ENCODE peak calls at places on chromosome 1, in five cellular contexts. S, V, N, F and X are unnamed samples.

GRCh38 chr1:38138498-38139233 is 92.1 kb upstream of the POU3F1 start:
- DNase-seq in F (no peak), S (no peak), V (no peak), N (peak), X (peak)

GRCh38 chr1:21921100-21921875 is 15.8 kb downstream of the HSPG2 start:
- DNase-seq in V (no peak), S (no peak), F (no peak), N (peak), X (no peak)

GRCh38 chr1:6262570-6263420 is 1.9 kb upstream of the GPR153 start:
- DNase-seq in N (no peak), F (no peak), V (no peak), S (no peak), X (no peak)

GRCh38 chr1:217674330-217674729 is 43.2 kb downstream of the SPATA17 start:
- DNase-seq in S (no peak), V (no peak), N (no peak), F (no peak), X (no peak)

GRCh38 chr1:204102029-204102611 is 29.2 kb downstream of the SOX13 start:
- DNase-seq in S (no peak), N (peak), F (no peak), V (no peak), X (no peak)

GRCh38 chr1:38891753-38892152 is 10.4 kb upstream of the GJA9 start:
- DNase-seq in N (peak), V (peak), F (no peak), S (peak), X (peak)

GRCh38 chr1:184632415-184633175 is 122.1 kb downstream of the EDEM3 start:
- DNase-seq in V (no peak), S (no peak), N (no peak), F (no peak), X (no peak)

GRCh38 chr1:31180338-31180737 is 59.3 kb downstream of the NKAIN1 start:
- DNase-seq in S (no peak), N (no peak), F (no peak), V (no peak), X (no peak)

GRCh38 chr1:117613249-117613968 is 7.6 kb downstream of the TENT5C start:
- DNase-seq in N (no peak), V (peak), F (no peak), S (no peak), X (no peak)

GRCh38 chr1:156347337-156347736 is 9.0 kb downstream of the TSACC start:
- DNase-seq in N (no peak), F (no peak), S (no peak), V (no peak), X (no peak)

GRCh38 chr1:62386351-62387121 is 50.3 kb upstream of the USP1 start:
- DNase-seq in S (no peak), F (no peak), V (no peak), N (peak), X (peak)

GRCh38 chr1:184218436-184218835 is 166.9 kb downstream of the TSEN15 start:
- DNase-seq in N (no peak), F (no peak), V (no peak), S (no peak), X (no peak)

GRCh38 chr1:119366424-119366823 is 2.2 kb upstream of the HAO2 start:
- DNase-seq in S (no peak), N (no peak), F (no peak), V (no peak), X (no peak)

GRCh38 chr1:82542141-82542540 is 741.4 kb downstream of the ADGRL2 start:
- DNase-seq in V (no peak), S (no peak), F (no peak), N (no peak), X (no peak)

GRCh38 chr1:178165196-178165595 is 71.3 kb downstream of the RASAL2 start:
- DNase-seq in F (no peak), N (no peak), S (no peak), V (no peak), X (no peak)

GRCh38 chr1:45299981-45300668 is 26.6 kb upstream of the HPDL start:
- DNase-seq in V (peak), S (no peak), N (peak), F (no peak), X (peak)

GRCh38 chr1:220001095-220001501 is 45.2 kb downstream of the EPRS1 start:
- DNase-seq in F (no peak), V (no peak), S (no peak), N (no peak), X (no peak)

GRCh38 chr1:179342740-179343404 is 22.9 kb upstream of the AXDND1 start:
- DNase-seq in S (no peak), F (no peak), V (no peak), N (peak), X (no peak)

GRCh38 chr1:162878000-162878596 is 17.1 kb upstream of the CCDC190 start:
- DNase-seq in N (peak), F (no peak), V (peak), S (peak), X (peak)

GRCh38 chr1:214660900-214661299 is 57.9 kb downstream of the CENPF start:
- DNase-seq in S (peak), N (peak), F (no peak), V (no peak), X (no peak)

GRCh38 chr1:65812065-65812464 is 19.4 kb downstream of the PDE4B start:
- DNase-seq in S (no peak), N (no peak), V (no peak), F (peak), X (no peak)

GRCh38 chr1:218164930-218165686 is 120.0 kb upstream of the RRP15 start:
- DNase-seq in F (no peak), V (no peak), S (peak), N (no peak), X (peak)

DNA sequence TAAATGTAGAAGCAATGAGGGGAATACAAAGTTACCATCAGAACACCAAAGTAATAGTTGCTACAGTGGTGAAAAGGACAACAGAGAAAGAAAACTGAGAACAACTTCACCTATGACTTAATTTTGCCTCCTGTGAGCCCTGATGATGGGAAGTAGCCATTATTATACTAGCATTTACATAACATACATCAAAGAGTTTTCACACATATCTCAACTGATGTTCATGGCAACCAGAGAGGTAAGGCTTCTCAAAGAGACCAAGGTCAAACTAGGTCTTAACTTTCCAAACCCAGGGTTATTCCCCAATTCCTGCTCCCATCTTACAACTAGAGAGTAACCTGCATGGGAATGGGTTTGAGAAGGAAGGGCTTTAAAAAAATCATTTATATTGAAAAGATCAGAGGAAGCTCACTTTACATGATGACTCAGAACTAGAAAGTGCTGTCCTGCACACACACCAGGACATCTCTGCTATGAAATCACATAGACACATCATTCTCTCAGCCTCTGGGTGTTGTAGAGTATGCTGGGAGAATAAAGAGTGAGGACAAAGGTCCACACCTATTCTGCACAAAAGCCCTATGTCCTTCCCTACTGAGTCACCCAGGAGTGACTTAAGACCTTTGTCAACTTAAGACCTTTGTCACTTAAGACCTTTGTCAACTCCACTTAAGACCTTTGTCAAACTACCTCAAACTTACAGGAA is 179.7 kb downstream of the TNFSF18 start:
- DNase-seq in N (no peak), V (no peak), F (no peak), S (no peak), X (peak)
- TF ChIP-seq ESRRA in N (no peak), V (no peak), F (no peak), S (no peak), X (no peak)

GRCh38 chr1:234823191-234824176 is 213.5 kb upstream of the IRF2BP2 start:
- DNase-seq in N (no peak), F (no peak), S (no peak), V (no peak), X (no peak)
- TF ChIP-seq MAX in N (no peak), F (no peak), S (no peak), V (no peak), X (no peak)

DNA sequence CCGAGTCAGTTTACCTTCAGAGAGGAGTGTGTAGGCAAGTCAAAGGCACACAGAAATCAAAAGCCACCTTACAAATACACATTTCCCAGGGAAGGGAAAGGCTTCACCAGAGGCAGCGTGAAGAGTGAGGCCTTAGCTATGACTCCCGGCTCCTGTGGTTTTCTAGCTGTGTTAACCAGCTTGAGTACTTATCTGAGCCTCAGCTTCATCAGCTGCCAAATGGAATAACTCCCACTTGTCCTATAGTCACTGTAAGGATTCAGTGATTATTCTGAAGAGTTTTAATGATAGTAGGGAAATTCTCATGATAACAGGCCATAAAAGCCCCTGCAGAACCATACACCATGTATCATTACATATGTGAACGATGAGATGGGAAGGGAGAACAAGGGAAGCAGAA is 63.5 kb downstream of the SLC66A1 start:
- DNase-seq in F (no peak), N (no peak), S (no peak), V (no peak), X (no peak)
- TF ChIP-seq ESRRA in F (no peak), N (no peak), S (no peak), V (no peak), X (no peak)

DNA sequence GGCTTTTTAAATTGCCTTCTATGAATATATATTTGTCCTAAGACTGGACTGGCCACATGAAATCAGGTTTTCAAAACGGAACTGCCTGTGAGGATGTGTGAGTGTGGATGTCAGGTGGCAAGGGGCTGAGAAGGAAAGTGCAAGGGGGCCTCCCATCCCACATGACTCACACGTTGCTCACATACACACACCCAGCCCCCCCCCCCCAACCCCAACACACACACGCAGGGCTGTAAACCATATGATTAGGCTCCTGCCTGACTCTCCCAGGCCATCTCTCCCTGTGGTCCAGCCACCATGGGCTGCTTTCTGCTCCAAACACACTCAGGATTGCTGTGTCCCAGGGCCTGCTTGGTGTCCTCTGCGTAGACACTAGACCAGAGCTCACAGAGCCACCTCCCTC is 22.4 kb downstream of the DEGS1 start:
- DNase-seq in S (no peak), F (peak), V (peak), N (peak), X (no peak)
- TF ChIP-seq MAX in S (no peak), F (no peak), V (no peak), N (no peak), X (no peak)

GRCh38 chr1:109193653-109194590 is 19.8 kb upstream of the SARS1 start:
- DNase-seq in N (no peak), F (peak), S (peak), V (peak), X (peak)
- TF ChIP-seq ESRRA in N (no peak), F (no peak), S (no peak), V (no peak), X (no peak)

GRCh38 chr1:151512801-151513625 is 1.8 kb downstream of the CGN start:
- DNase-seq in V (no peak), F (no peak), S (peak), N (no peak), X (no peak)

GRCh38 chr1:151514366-151514765 is 3.2 kb downstream of the CGN start:
- DNase-seq in F (no peak), N (no peak), V (no peak), S (no peak), X (no peak)

GRCh38 chr1:151512326-151512725 is 1.1 kb downstream of the CGN start:
- DNase-seq in V (no peak), N (no peak), F (no peak), S (no peak), X (no peak)

GRCh38 chr1:151515265-151515664 is 4.1 kb downstream of the CGN start:
- DNase-seq in F (no peak), V (no peak), S (no peak), N (no peak), X (no peak)

GRCh38 chr1:151513626-151514101 is 2.5 kb downstream of the CGN start:
- DNase-seq in N (peak), F (no peak), V (no peak), S (peak), X (no peak)
- TF ChIP-seq MAX in N (peak), F (no peak), V (no peak), S (no peak), X (no peak)

GRCh38 chr1:226990133-226990716 is 50.1 kb downstream of the COQ8A start:
- DNase-seq in F (no peak), S (no peak), V (no peak), N (peak), X (no peak)
- TF ChIP-seq ESRRA in F (no peak), S (no peak), V (no peak), N (peak), X (no peak)

DNA sequence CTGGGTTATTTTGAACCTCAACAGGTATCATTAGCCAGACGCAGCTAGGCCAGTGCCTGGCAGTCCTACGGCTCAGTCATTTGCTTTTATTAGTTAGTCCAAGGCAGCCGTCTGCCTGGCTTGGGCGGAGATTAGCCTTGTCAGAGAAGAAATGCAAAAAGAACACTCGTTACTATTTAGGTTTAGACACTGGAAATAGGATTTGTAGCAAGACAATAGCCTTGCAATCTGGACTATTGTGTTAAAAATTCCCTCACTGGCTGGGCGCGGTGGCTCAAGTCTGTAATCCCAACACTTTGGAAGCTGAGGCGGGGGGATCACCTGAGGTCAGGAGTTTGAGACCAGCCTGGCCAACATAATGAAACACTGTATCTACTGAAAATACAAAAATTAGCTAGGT is 11.0 kb upstream of the PRKCZ start:
- DNase-seq in N (no peak), F (no peak), S (no peak), V (no peak), X (no peak)
- TF ChIP-seq MAX in N (no peak), F (no peak), S (no peak), V (no peak), X (no peak)

DNA sequence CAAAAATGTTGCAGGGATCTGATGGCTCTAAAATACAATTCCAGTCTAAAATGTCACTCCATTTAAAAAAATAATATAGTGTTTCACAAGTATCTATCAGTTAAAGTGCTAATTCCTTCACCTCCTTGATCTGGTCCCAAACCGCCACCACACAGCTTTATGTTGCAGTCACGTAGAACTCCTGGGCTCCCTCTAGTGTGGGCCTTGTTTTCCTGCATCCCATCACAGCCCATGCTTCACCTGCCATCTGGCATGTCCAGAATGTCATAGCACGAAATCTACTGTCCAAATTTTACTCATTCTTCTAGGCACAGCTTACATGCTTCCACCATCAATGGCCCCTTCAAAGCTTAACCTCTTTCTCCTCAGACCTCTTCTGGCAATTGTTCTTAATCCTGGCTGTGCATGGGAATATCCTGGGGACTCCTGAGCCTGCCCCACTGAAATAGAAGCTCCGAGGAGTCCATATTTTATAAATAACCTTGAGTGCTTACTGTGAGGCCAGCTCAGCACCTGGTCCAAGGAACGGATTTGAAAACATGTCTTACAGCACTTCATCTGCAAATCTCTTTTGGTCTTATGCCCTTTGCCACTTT is 15.5 kb downstream of the FYB2 start:
- DNase-seq in V (peak), F (no peak), S (peak), N (peak), X (peak)
- TF ChIP-seq ESRRA in V (no peak), F (no peak), S (no peak), N (no peak), X (no peak)